ENCODE peak calls at places on chromosomes 12 and 14, in seven cellular contexts. G, A, N, S, K, Y and X are unnamed samples.

GRCh38 chr12:9864913-9865675 is 4.1 kb downstream of the CLEC2B start:
- DNase-seq in S (no peak), G (peak), N (no peak), A (no peak), Y (no peak), K (no peak), X (no peak)

GRCh38 chr14:71377099-71377498 is 469.8 kb downstream of the PCNX1 start:
- DNase-seq in Y (no peak), A (no peak), G (no peak), N (no peak), K (no peak), S (no peak), X (no peak)

GRCh38 chr12:90460681-90461080 is 494.3 kb downstream of the CCER1 start:
- DNase-seq in G (no peak), S (no peak), A (no peak), K (peak), Y (no peak), N (no peak), X (peak)

GRCh38 chr12:123034865-123035264 is 54.4 kb downstream of the ARL6IP4 start:
- DNase-seq in N (no peak), Y (no peak), G (no peak), A (no peak), S (no peak), K (peak), X (peak)

GRCh38 chr12:77893918-77894317 is 63.2 kb downstream of the NAV3 start:
- DNase-seq in N (no peak), A (no peak), K (peak), Y (peak), S (no peak), G (no peak), X (peak)

GRCh38 chr14:63896278-63896720 is 43.5 kb downstream of the SYNE2 start:
- DNase-seq in K (peak), G (no peak), S (peak), A (no peak), Y (peak), N (no peak), X (peak)

GRCh38 chr12:40105515-40106201 is at the start of gene SLC2A13:
- DNase-seq in K (peak), G (peak), Y (peak), N (peak), S (peak), A (peak), X (peak)

GRCh38 chr14:105137481-105138020 is 31.0 kb downstream of the JAG2 start:
- DNase-seq in N (no peak), Y (no peak), G (no peak), K (no peak), S (no peak), A (no peak), X (no peak)

GRCh38 chr12:1104088-1104800 is 113.2 kb downstream of the ERC1 start:
- DNase-seq in K (no peak), S (no peak), N (no peak), A (peak), Y (no peak), G (no peak), X (no peak)

GRCh38 chr14:101082436-101083384 is 179.2 kb upstream of the RTL1 start:
- DNase-seq in G (no peak), K (no peak), S (no peak), A (no peak), N (no peak), Y (peak), X (no peak)

GRCh38 chr12:46154221-46154975 is 114.4 kb downstream of the SLC38A1 start:
- DNase-seq in A (no peak), G (no peak), N (no peak), S (no peak), K (peak), Y (no peak), X (peak)

GRCh38 chr12:3604750-3605638 is 114.0 kb downstream of the PRMT8 start:
- DNase-seq in Y (peak), G (no peak), A (no peak), S (peak), N (no peak), K (peak), X (peak)

GRCh38 chr14:53354331-53354730 is 201.2 kb upstream of the DDHD1 start:
- DNase-seq in S (no peak), N (no peak), A (no peak), Y (no peak), G (no peak), K (no peak), X (no peak)

GRCh38 chr12:6020930-6021329 is 75.9 kb upstream of the ANO2 start:
- DNase-seq in S (no peak), K (no peak), G (no peak), Y (no peak), A (no peak), N (no peak), X (no peak)

GRCh38 chr14:34593740-34594375 is 36.1 kb downstream of the SNX6 start:
- DNase-seq in N (no peak), Y (no peak), K (no peak), A (no peak), S (no peak), G (no peak), X (peak)

GRCh38 chr12:131589231-131589902 is 121.5 kb upstream of the SFSWAP start:
- DNase-seq in N (no peak), K (no peak), A (no peak), G (no peak), Y (no peak), S (no peak), X (no peak)

GRCh38 chr12:76236640-76237039 is 111.6 kb downstream of the BBS10 start:
- DNase-seq in G (no peak), N (no peak), K (peak), A (no peak), Y (no peak), S (no peak), X (no peak)

GRCh38 chr12:10826258-10826657 is at the start of gene TAS2R10:
- DNase-seq in K (no peak), G (no peak), Y (no peak), N (no peak), S (no peak), A (no peak), X (no peak)

GRCh38 chr14:53002576-53002975 is 51.7 kb upstream of the FERMT2 start:
- DNase-seq in S (no peak), G (no peak), A (no peak), N (no peak), K (no peak), Y (no peak), X (no peak)

GRCh38 chr12:88172844-88173407 is 30.8 kb downstream of the TMTC3 start:
- DNase-seq in S (no peak), A (no peak), K (peak), G (no peak), N (no peak), Y (no peak), X (no peak)

GRCh38 chr14:98957211-98958047 is 314.6 kb downstream of the BCL11B start:
- DNase-seq in S (peak), G (no peak), Y (peak), N (no peak), K (peak), A (no peak), X (peak)

GRCh38 chr14:64919215-64919614 is 5.0 kb downstream of the CHURC1 start:
- DNase-seq in S (no peak), G (no peak), Y (no peak), K (no peak), N (no peak), A (no peak), X (no peak)

GRCh38 chr14:61527325-61528100 is 167.8 kb upstream of the HIF1A start:
- DNase-seq in Y (no peak), G (no peak), A (no peak), N (no peak), K (peak), S (peak), X (peak)

GRCh38 chr14:93705513-93706156 is 82.7 kb downstream of the PRIMA1 start:
- DNase-seq in K (no peak), Y (no peak), A (no peak), G (no peak), N (no peak), S (no peak), X (no peak)

GRCh38 chr14:93700928-93701327 is 87.4 kb downstream of the PRIMA1 start:
- DNase-seq in N (no peak), K (no peak), G (no peak), S (no peak), A (no peak), Y (no peak), X (no peak)

GRCh38 chr14:93703941-93704340 is 84.3 kb downstream of the PRIMA1 start:
- DNase-seq in N (no peak), Y (no peak), K (no peak), S (no peak), A (no peak), G (no peak), X (no peak)

GRCh38 chr14:93701562-93701961 is 86.7 kb downstream of the PRIMA1 start:
- DNase-seq in K (no peak), A (no peak), S (no peak), Y (no peak), N (no peak), G (no peak), X (no peak)

GRCh38 chr14:93702946-93703345 is 85.3 kb downstream of the PRIMA1 start:
- DNase-seq in Y (no peak), K (no peak), A (no peak), G (no peak), S (no peak), N (no peak), X (no peak)
- H3K4me3 ChIP-seq in Y (no peak), K (no peak), A (no peak), G (no peak), S (no peak), N (no peak), X (no peak)

DNA sequence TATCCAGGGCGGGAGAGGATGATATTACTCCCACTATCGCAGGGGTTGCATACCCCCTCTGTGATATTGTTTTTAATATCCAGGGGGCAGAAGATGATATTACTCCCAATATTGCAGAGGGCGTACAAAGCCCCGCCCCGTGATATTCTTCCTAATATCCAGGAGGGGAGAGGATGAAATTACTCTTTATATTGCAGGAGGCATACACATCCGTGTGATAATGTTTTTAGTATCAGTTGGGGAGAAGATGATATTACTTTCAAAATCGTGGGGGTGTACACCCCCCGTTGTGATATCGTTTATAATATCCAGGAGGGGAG is 52.9 kb upstream of the OXA1L start:
- DNase-seq in A (no peak), N (no peak), Y (no peak), G (no peak), S (no peak), K (no peak), X (no peak)
- H3K4me3 ChIP-seq in A (peak), N (peak), Y (peak), G (peak), S (no peak), K (no peak), X (peak)

GRCh38 chr14:69263771-69264170 is 3.8 kb downstream of the GALNT16 start:
- DNase-seq in A (no peak), Y (no peak), S (no peak), G (no peak), N (no peak), K (no peak), X (no peak)

GRCh38 chr14:69260979-69261605 is 1.1 kb downstream of the GALNT16 start:
- DNase-seq in N (no peak), S (no peak), G (peak), K (no peak), Y (peak), A (peak), X (no peak)

GRCh38 chr14:69261761-69262331 is 1.9 kb downstream of the GALNT16 start:
- DNase-seq in S (no peak), A (no peak), K (no peak), N (no peak), Y (no peak), G (no peak), X (no peak)

GRCh38 chr14:69262516-69262915 is 2.6 kb downstream of the GALNT16 start:
- DNase-seq in G (no peak), S (no peak), K (no peak), N (no peak), Y (no peak), A (no peak), X (no peak)

GRCh38 chr14:69263364-69263763 is 3.4 kb downstream of the GALNT16 start:
- DNase-seq in K (peak), G (no peak), Y (no peak), S (no peak), A (no peak), N (no peak), X (peak)
- H3K4me3 ChIP-seq in K (no peak), G (no peak), Y (no peak), S (no peak), A (no peak), N (no peak), X (no peak)

GRCh38 chr12:110351119-110351518 is 52.4 kb downstream of the ANAPC7 start:
- DNase-seq in A (no peak), G (no peak), N (no peak), Y (no peak), K (no peak), S (no peak), X (no peak)
- H3K4me3 ChIP-seq in A (no peak), G (no peak), N (no peak), Y (no peak), K (no peak), S (no peak), X (no peak)

DNA sequence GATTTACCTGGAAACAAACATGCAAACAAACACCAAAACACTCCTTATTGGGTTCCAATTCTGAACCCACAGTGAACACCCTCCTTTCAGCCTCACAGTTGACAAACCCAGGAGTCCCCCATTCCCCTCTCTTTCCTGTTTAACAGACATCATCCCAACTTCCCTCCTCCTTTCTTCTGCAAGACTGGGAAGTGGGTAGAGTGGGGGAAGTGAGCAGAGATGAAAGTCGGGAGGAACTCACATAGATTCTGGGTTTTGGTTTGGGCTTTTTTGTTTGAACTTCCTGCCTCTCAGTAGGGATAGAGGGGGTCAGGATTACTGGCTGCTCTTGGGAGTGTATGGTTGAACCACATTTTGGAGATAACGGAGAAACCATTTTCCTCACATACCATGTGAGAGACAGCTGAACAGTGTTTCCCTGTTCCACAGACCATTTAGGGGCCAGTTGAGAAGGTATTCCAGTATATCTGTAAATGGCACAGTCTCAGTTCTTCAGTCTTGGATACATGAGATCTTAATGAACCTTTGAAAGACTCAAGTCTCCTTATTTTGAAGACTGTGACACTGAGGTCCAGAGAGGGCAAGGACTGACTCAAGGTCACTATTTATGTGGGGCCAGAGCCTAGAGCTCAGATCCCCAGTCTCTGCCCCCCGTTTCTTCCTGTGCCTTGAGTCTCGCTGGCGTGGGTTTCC is 3.9 kb upstream of the GPR84 start:
- DNase-seq in Y (no peak), S (no peak), A (no peak), G (no peak), K (no peak), N (no peak), X (no peak)
- H3K4me3 ChIP-seq in Y (no peak), S (no peak), A (no peak), G (no peak), K (no peak), N (peak), X (no peak)

GRCh38 chr12:52848661-52849255 is at the start of gene KRT78:
- DNase-seq in A (no peak), K (no peak), G (no peak), N (no peak), Y (no peak), S (no peak), X (no peak)
- H3K4me3 ChIP-seq in A (no peak), K (no peak), G (no peak), N (no peak), Y (no peak), S (no peak), X (no peak)

GRCh38 chr12:81520064-81520945 is 238.8 kb downstream of the PPFIA2 start:
- DNase-seq in K (no peak), A (no peak), S (no peak), N (no peak), G (peak), Y (no peak), X (peak)
- H3K4me3 ChIP-seq in K (no peak), A (no peak), S (no peak), N (no peak), G (no peak), Y (peak), X (peak)